ENCODE peak calls at places on chromosomes 16 and 17, in four cellular contexts. X is H9, J is H1, G is mesendoderm. W is an unnamed sample.

GRCh38 chr17:56700919-56701420 is 107.5 kb downstream of the NOG start:
- DNase-seq in J (no peak), G (peak; percentile 66), X (peak; percentile 65), W (no peak)

GRCh38 chr17:79721993-79722671 is 8.6 kb upstream of the ENPP7 start:
- DNase-seq in J (no peak), X (peak; percentile 71), G (peak; percentile 65), W (no peak)

GRCh38 chr16:51153275-51153991 is 2.4 kb upstream of the SALL1 start:
- DNase-seq in J (peak; percentile 63), G (peak; percentile 85), X (peak; percentile 49), W (no peak)

GRCh38 chr17:49717371-49717841 is 9.6 kb upstream of the SLC35B1 start:
- DNase-seq in G (no peak), X (no peak), J (no peak), W (no peak)

GRCh38 chr16:77723108-77723514 is 797 bp downstream of the NUDT7 start:
- DNase-seq in J (no peak), G (no peak), X (no peak), W (peak; percentile 72)

GRCh38 chr16:16045879-16046278 is 96.5 kb downstream of the ABCC1 start:
- DNase-seq in G (no peak), X (peak; percentile 71), J (no peak), W (no peak)

GRCh38 chr17:28972437-28972836 is 21.1 kb upstream of the PHF12 start:
- DNase-seq in J (no peak), X (no peak), G (no peak), W (no peak)

GRCh38 chr16:64397042-64397441 is 724.8 kb downstream of the CDH11 start:
- DNase-seq in X (no peak), G (no peak), J (no peak), W (peak; percentile 68)

GRCh38 chr16:1771864-1772361 is 570 bp upstream of the NME3 start:
- DNase-seq in J (no peak), G (peak; percentile 59), X (peak; percentile 54), W (no peak)

GRCh38 chr16:31061126-31061812 is 12.8 kb downstream of the ZNF668 start:
- DNase-seq in J (no peak), G (no peak), X (no peak), W (no peak)

GRCh38 chr16:35148748-35149147 is 1689.3 kb downstream of the TP53TG3F start:
- DNase-seq in J (no peak), X (no peak), G (no peak), W (no peak)

GRCh38 chr16:11085025-11085485 is 140.7 kb downstream of the CLEC16A start:
- DNase-seq in X (no peak), G (no peak), J (no peak), W (peak; percentile 47)

GRCh38 chr16:29710227-29711219 is 31.5 kb downstream of the QPRT start:
- DNase-seq in G (peak; percentile 88), X (peak; percentile 40), J (no peak), W (peak; percentile 79)

GRCh38 chr17:38579934-38580333 is 25.8 kb downstream of the SRCIN1 start:
- DNase-seq in X (peak; percentile 89), G (peak; percentile 72), J (peak; percentile 83), W (peak; percentile 13)

GRCh38 chr16:19879241-19879792 is 5.3 kb downstream of the GPRC5B start:
- DNase-seq in J (peak; percentile 56), G (peak; percentile 75), X (peak; percentile 82), W (peak; percentile 68)

GRCh38 chr16:86771506-86772230 is 193.3 kb downstream of the FOXL1 start:
- DNase-seq in J (no peak), X (no peak), G (no peak), W (peak; percentile 17)

GRCh38 chr17:2043785-2044184 is 2.0 kb downstream of the OVCA2 start:
- DNase-seq in J (no peak), X (no peak), G (peak; percentile 18), W (peak; percentile 80)

GRCh38 chr17:83104577-83105505 is 25.4 kb downstream of the METRNL start:
- DNase-seq in G (no peak), J (no peak), X (no peak), W (no peak)
- H4K5ac ChIP-seq in G (no peak overlapping the region), J (no peak overlapping the region), X (no peak overlapping the region), W (no peak overlapping the region)

GRCh38 chr17:77856551-77857305 is 101.8 kb upstream of the TNRC6C start:
- DNase-seq in G (no peak), J (no peak), X (no peak), W (no peak)

GRCh38 chr17:77857306-77857555 is 101.3 kb upstream of the TNRC6C start:
- DNase-seq in G (no peak), X (no peak), J (no peak), W (no peak)

GRCh38 chr17:77853208-77853977 is 105.1 kb upstream of the TNRC6C start:
- DNase-seq in G (no peak), X (no peak), J (no peak), W (no peak)

GRCh38 chr17:77854083-77854758 is 104.3 kb upstream of the TNRC6C start:
- DNase-seq in G (no peak), X (no peak), J (no peak), W (no peak)

GRCh38 chr17:77854759-77855745 is 103.5 kb upstream of the TNRC6C start:
- DNase-seq in G (no peak), X (no peak), J (no peak), W (no peak)
- H4K5ac ChIP-seq in G (no peak overlapping the region), X (no peak overlapping the region), J (no peak overlapping the region), W (no peak overlapping the region)

DNA sequence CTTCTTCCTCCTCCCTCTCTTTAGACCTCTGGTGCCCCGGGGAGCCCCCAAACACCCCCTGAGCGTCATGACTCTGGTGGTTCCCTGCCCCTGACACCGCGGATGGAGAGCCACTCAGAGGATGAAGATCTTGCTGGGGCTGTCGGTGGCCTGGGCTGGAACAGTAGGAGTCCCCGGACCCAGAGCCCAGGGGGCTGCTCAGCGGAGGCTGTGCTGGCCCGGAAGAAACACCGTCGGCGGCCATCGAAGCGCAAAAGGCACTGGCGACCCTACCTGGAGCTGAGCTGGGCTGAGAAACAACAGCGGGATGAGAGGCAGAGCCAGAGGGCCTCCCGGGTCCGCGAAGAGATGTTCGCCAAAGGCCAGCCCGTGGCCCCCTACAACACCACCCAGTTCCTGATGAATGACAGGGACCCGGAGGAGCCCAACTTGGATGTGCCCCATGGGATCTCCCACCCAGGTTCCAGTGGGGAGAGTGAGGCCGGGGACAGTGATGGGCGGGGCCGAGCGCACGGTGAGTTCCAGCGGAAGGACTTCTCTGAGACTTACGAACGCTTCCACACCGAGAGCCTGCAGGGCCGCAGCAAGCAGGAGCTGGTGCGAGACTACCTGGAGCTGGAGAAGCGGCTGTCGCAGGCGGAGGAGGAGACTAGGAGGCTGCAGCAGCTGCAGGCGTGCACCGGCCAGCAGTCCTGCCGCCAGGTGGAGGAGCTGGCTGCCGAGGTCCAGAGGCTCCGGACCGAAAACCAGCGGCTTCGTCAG is 7.5 kb downstream of the HEXIM2 start:
- DNase-seq in G (no peak), J (no peak), X (peak; percentile 90), W (no peak)
- H4K5ac ChIP-seq in G (no peak overlapping the region), J (no peak overlapping the region), X (no peak overlapping the region), W (no peak overlapping the region)

DNA sequence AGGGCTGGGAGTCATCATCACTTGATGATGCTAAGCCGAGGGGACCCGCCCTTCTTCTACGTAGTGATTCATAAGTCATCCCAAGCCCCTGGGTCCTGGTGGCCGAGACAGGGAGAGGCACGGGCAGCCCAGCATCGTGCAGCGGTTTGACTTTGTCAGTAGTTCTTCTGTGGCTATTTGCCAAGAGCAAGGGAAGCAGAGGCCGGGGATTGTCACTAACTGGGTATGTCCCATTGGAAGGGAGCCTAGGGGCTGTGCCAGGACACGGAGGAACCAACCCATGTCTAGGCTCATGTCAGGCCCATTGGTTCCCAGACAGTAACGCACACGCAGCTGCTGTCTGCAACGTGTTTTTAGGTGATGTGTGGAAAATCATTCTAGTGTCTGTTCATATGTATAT is 58.5 kb downstream of the ATP2C2 start:
- DNase-seq in G (no peak), X (no peak), J (no peak), W (no peak)
- H4K5ac ChIP-seq in G (no peak overlapping the region), X (no peak overlapping the region), J (no peak overlapping the region), W (no peak overlapping the region)

W was measured in IMR-90.